ENCODE peak calls at places on chromosome 18, in four cellular contexts. W, S, V and I are unnamed samples.

GRCh38 chr18:58513615-58514014 is 115.3 kb downstream of the ALPK2 start:
- DNase-seq in V (no peak), S (no peak), W (no peak), I (no peak)

GRCh38 chr18:35818353-35818667 is 154.2 kb upstream of the RMP24 start:
- DNase-seq in V (no peak), W (no peak), S (no peak), I (no peak)

GRCh38 chr18:59938686-59939085 is 38.9 kb downstream of the PMAIP1 start:
- DNase-seq in V (no peak), S (no peak), W (no peak), I (no peak)

GRCh38 chr18:57791911-57792310 is 11.2 kb downstream of the ATP8B1 start:
- DNase-seq in S (no peak), W (no peak), V (no peak), I (no peak)

GRCh38 chr18:9763876-9764605 is 55.9 kb downstream of the RAB31 start:
- DNase-seq in W (no peak), S (no peak), V (no peak), I (no peak)

GRCh38 chr18:36849288-36850011 is 20.5 kb downstream of the KIAA1328 start:
- DNase-seq in V (no peak), S (no peak), W (no peak), I (no peak)

GRCh38 chr18:60935046-60935445 is 398.2 kb upstream of the CDH20 start:
- DNase-seq in V (no peak), W (no peak), S (no peak), I (no peak)

GRCh38 chr18:32092422-32093105 is 890 bp downstream of the RNF138 start:
- DNase-seq in V (peak), W (peak), S (peak), I (peak)

GRCh38 chr18:7784171-7784570 is 217.1 kb downstream of the PTPRM start:
- DNase-seq in V (no peak), W (no peak), S (no peak), I (no peak)

GRCh38 chr18:42807852-42808251 is 307.6 kb downstream of the RIT2 start:
- DNase-seq in S (no peak), V (no peak), W (no peak), I (no peak)

GRCh38 chr18:13566941-13567762 is 159.2 kb downstream of the FAM210A start:
- DNase-seq in S (no peak), W (no peak), V (no peak), I (no peak)

GRCh38 chr18:79507076-79507545 is 111.4 kb downstream of the NFATC1 start:
- DNase-seq in S (peak), V (no peak), W (peak), I (peak)

GRCh38 chr18:35728676-35729075 is 147.1 kb downstream of the GALNT1 start:
- DNase-seq in S (no peak), W (no peak), V (no peak), I (no peak)

GRCh38 chr18:79988925-79989361 is 580 bp upstream of the TXNL4A start:
- DNase-seq in S (no peak), V (no peak), W (no peak), I (peak)

GRCh38 chr18:57649536-57650495 is 28.2 kb upstream of the NARS1 start:
- DNase-seq in V (no peak), S (no peak), W (no peak), I (no peak)

GRCh38 chr18:55220523-55220922 is 261.3 kb upstream of the CCDC68 start:
- DNase-seq in V (no peak), W (no peak), S (no peak), I (no peak)

GRCh38 chr18:24544141-24544498 is 83.7 kb downstream of the HRH4 start:
- DNase-seq in V (no peak), W (peak), S (no peak), I (peak)

GRCh38 chr18:25831226-25831828 is 259.1 kb downstream of the SS18 start:
- DNase-seq in V (no peak), W (no peak), S (no peak), I (no peak)

GRCh38 chr18:29184654-29185053 is 1007.7 kb upstream of the CDH2 start:
- DNase-seq in W (no peak), V (no peak), S (no peak), I (no peak)

GRCh38 chr18:55421612-55422381 is 166.2 kb downstream of the TCF4 start:
- DNase-seq in W (no peak), V (no peak), S (no peak), I (no peak)

GRCh38 chr18:54607213-54607934 is 16.3 kb downstream of the DYNAP start:
- DNase-seq in S (peak), V (peak), W (no peak), I (no peak)

GRCh38 chr18:55452123-55452611 is 135.8 kb downstream of the TCF4 start:
- DNase-seq in V (no peak), W (no peak), S (no peak), I (no peak)

GRCh38 chr18:25019946-25020345 is 332.0 kb downstream of the ZNF521 start:
- DNase-seq in W (no peak), S (no peak), V (no peak), I (no peak)

GRCh38 chr18:79588636-79589481 is 90.7 kb upstream of the CTDP1 start:
- DNase-seq in W (no peak), V (peak), S (peak), I (no peak)

GRCh38 chr18:35030234-35030989 is 10.8 kb upstream of the MAPRE2 start:
- DNase-seq in W (no peak), V (no peak), S (no peak), I (no peak)

GRCh38 chr18:10006261-10006903 is 92.6 kb downstream of the VAPA start:
- DNase-seq in W (peak), V (no peak), S (no peak), I (no peak)

GRCh38 chr18:57775937-57776336 is 27.2 kb downstream of the ATP8B1 start:
- DNase-seq in V (no peak), W (no peak), S (no peak), I (no peak)

GRCh38 chr18:6052449-6052913 is 157.2 kb upstream of the TMEM200C start:
- DNase-seq in S (no peak), W (no peak), V (no peak), I (no peak)

GRCh38 chr18:42156266-42156665 is 201.2 kb downstream of the PIK3C3 start:
- DNase-seq in S (no peak), W (no peak), V (no peak), I (no peak)

GRCh38 chr18:7071600-7071999 is 46.0 kb downstream of the LAMA1 start:
- DNase-seq in W (no peak), S (no peak), V (no peak), I (no peak)

GRCh38 chr18:21056545-21056944 is 55.1 kb downstream of the ROCK1 start:
- DNase-seq in S (no peak), W (no peak), V (no peak), I (no peak)
- TF ChIP-seq TEAD4 in S (no peak), W (no peak), V (no peak), I (no peak)

GRCh38 chr18:70291295-70291574 is 2.4 kb downstream of the SOCS6 start:
- DNase-seq in S (no peak), V (no peak), W (no peak), I (peak)
- TF ChIP-seq MAX in S (no peak), V (no peak), W (no peak), I (no peak)

GRCh38 chr18:1665064-1665463 is 760.4 kb downstream of the ADCYAP1 start:
- DNase-seq in S (no peak), V (no peak), W (no peak), I (no peak)
- TF ChIP-seq TEAD4 in S (no peak), V (no peak), W (no peak), I (no peak)

GRCh38 chr18:3875376-3875775 is 425.4 kb downstream of the TGIF1 start:
- DNase-seq in S (no peak), W (no peak), V (no peak), I (no peak)

GRCh38 chr18:3877678-3878077 is 427.7 kb downstream of the TGIF1 start:
- DNase-seq in S (no peak), V (no peak), W (no peak), I (no peak)

GRCh38 chr18:3873698-3874495 is 423.9 kb downstream of the TGIF1 start:
- DNase-seq in S (no peak), W (no peak), V (no peak), I (no peak)

GRCh38 chr18:3874593-3874992 is 424.6 kb downstream of the TGIF1 start:
- DNase-seq in W (no peak), V (no peak), S (no peak), I (no peak)

GRCh38 chr18:3875961-3876360 is 426.0 kb downstream of the TGIF1 start:
- DNase-seq in V (no peak), S (no peak), W (no peak), I (no peak)
- TF ChIP-seq MAX in V (no peak), S (no peak), W (no peak), I (no peak)

GRCh38 chr18:33116376-33116775 is 324.1 kb downstream of the CCDC178 start:
- DNase-seq in S (no peak), W (no peak), V (no peak), I (no peak)
- TF ChIP-seq TEAD4 in S (no peak), W (no peak), V (no peak), I (no peak)

DNA sequence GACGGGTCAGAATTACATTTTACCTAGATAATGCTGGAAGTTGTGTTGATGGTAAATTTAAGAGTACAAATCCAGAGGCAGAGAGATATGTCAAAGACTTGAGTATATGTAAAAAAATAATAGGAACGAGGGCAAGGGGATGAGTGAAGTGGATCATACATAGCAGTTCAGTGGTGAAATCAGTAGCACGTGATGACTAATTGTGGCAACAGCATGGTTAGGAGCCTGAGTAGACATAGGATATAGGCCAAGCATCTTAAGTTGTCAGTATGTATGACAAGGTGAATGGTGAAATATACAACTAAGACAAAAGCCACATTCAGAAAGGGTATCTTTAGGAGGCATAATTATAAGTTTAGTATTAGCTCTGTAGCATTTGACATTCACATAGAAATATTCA is 826.5 kb upstream of the PIK3C3 start:
- DNase-seq in V (no peak), S (no peak), W (no peak), I (no peak)
- TF ChIP-seq MAX in V (no peak), S (no peak), W (no peak), I (no peak)

GRCh38 chr18:22314001-22314400 is 103.7 kb downstream of the CTAGE1 start:
- DNase-seq in W (no peak), V (no peak), S (no peak), I (no peak)
- TF ChIP-seq TEAD4 in W (no peak), V (no peak), S (no peak), I (no peak)

GRCh38 chr18:48140738-48141137 is 210.3 kb upstream of the SMAD2 start:
- DNase-seq in W (no peak), S (no peak), V (no peak), I (no peak)
- TF ChIP-seq MAX in W (no peak), S (no peak), V (no peak), I (no peak)

DNA sequence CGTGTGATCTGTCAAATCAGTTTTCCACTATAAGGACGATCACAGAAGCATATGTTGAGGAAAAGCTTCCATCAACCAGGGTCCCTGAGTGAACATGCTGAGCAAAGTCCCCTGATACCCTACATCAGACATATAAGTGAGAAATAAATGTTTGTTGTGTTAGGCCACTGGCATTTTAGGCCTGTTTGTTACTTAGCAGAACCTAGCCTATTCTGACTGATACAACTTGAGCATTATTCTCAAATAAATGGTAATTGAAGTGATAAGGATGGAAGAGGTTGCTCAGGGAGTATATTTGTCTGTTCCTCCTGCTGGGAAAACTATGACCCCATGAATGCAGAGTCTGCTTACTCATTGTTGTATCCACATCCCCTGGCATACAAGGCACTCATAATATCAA is 106.4 kb downstream of the LOXHD1 start:
- DNase-seq in W (no peak), V (no peak), S (no peak), I (no peak)
- TF ChIP-seq TEAD4 in W (no peak), V (no peak), S (no peak), I (no peak)